ENCODE peak calls at places on chromosomes 16 and 17, in six cellular contexts. I is ascending aorta; S is activated T-cell treated with anti-CD3 and anti-CD28 coated beads, Interleukin-2, amount 50 U/mL, for 72 hours; D is NCI-H446 treated with DMSO at 0.1 percent for 48 hours; V is HTR-8/SVneo; R is adrenal gland. K is an unnamed sample.

GRCh38 chr17:42686520-42687137 is 4.3 kb downstream of the CNTNAP1 start:
- DNase-seq in I (no peak), S (no peak), D (no peak), V (no peak), R (no peak), K (no peak)

GRCh38 chr16:11627822-11628457 is 40.3 kb upstream of the SNN start:
- DNase-seq in I (no peak), S (peak), D (no peak), V (peak), R (no peak), K (no peak)

GRCh38 chr17:81143717-81144422 is 21.4 kb upstream of the PVALEF start:
- DNase-seq in I (no peak), S (no peak), D (no peak), V (no peak), R (no peak), K (no peak)

GRCh38 chr16:3977376-3977775 is 96.9 kb upstream of the CREBBP start:
- DNase-seq in I (no peak), S (no peak), D (no peak), V (no peak), R (no peak), K (no peak)

GRCh38 chr16:11302977-11303376 is 21.8 kb upstream of the PRM1 start:
- DNase-seq in I (no peak), S (no peak), D (no peak), V (no peak), R (no peak), K (no peak)

GRCh38 chr16:2388875-2389433 is 40.3 kb upstream of the CCNF start:
- DNase-seq in I (peak), S (no peak), D (no peak), V (no peak), R (no peak), K (no peak)

GRCh38 chr17:74850914-74851313 is 8.8 kb downstream of the GRIN2C start:
- DNase-seq in I (no peak), S (no peak), D (no peak), V (no peak), R (no peak), K (no peak)

GRCh38 chr16:11949527-11949926 is 7.7 kb upstream of the NPIPB2 start:
- DNase-seq in I (no peak), S (peak), D (no peak), V (peak), R (peak), K (no peak)

GRCh38 chr17:65074778-65075250 is 18.3 kb upstream of the GNA13 start:
- DNase-seq in I (no peak), S (no peak), D (no peak), V (no peak), R (peak), K (peak)

GRCh38 chr17:30922235-30922993 is 669 bp downstream of the ADAP2 start:
- DNase-seq in I (no peak), S (peak), D (no peak), V (peak), R (no peak), K (peak)

GRCh38 chr17:83199500-83200201 is 120.2 kb downstream of the METRNL start:
- DNase-seq in I (peak), S (peak), D (no peak), V (no peak), R (peak), K (no peak)

GRCh38 chr17:39701784-39702422 is 2.0 kb downstream of the ERBB2 start:
- DNase-seq in I (no peak), S (no peak), D (no peak), V (no peak), R (no peak), K (no peak)

GRCh38 chr16:25751230-25751629 is 59.5 kb downstream of the HS3ST4 start:
- DNase-seq in I (no peak), S (no peak), D (no peak), V (no peak), R (no peak), K (no peak)

GRCh38 chr16:30028438-30029093 is 2.5 kb downstream of the TLCD3B start:
- DNase-seq in I (no peak), S (peak), D (no peak), V (no peak), R (no peak), K (no peak)